ENCODE peak calls at places on chromosomes 4 and X, in six cellular contexts. One of them, this sample, is unnamed.

GRCh38 chr4:52197351-52197750 is 146.2 kb downstream of the SPATA18 start:
- DNase-seq in AG08396: no peak
- DNase-seq in KG1: no peak
- DNase-seq in EL: no peak
- DNase-seq in H7: no peak
- DNase-seq in stimulated activated CD4-positive, alpha-beta T cell treated with anti-CD3 and anti-CD28 coated beads, TNF-alpha, amount 100 ng/mL, for 48 hours: no peak
- DNase-seq in this sample: no peak

GRCh38 chrX:135295944-135296305 is 13.4 kb upstream of the ETDC start:
- DNase-seq in AG08396: no peak
- DNase-seq in KG1: no peak
- DNase-seq in EL: no peak
- DNase-seq in H7: no peak
- DNase-seq in stimulated activated CD4-positive, alpha-beta T cell treated with anti-CD3 and anti-CD28 coated beads, TNF-alpha, amount 100 ng/mL, for 48 hours: no peak
- DNase-seq in this sample: no peak

GRCh38 chr4:10879411-10880110 is 195.0 kb upstream of the CLNK start:
- DNase-seq in AG08396: no peak
- DNase-seq in KG1: no peak
- DNase-seq in EL: no peak
- DNase-seq in H7: no peak
- DNase-seq in stimulated activated CD4-positive, alpha-beta T cell treated with anti-CD3 and anti-CD28 coated beads, TNF-alpha, amount 100 ng/mL, for 48 hours: no peak
- DNase-seq in this sample: no peak

GRCh38 chrX:106751407-106751806 is 24.9 kb downstream of the RNF128 start:
- DNase-seq in AG08396: no peak
- DNase-seq in KG1: no peak
- DNase-seq in EL: no peak
- DNase-seq in H7: no peak
- DNase-seq in stimulated activated CD4-positive, alpha-beta T cell treated with anti-CD3 and anti-CD28 coated beads, TNF-alpha, amount 100 ng/mL, for 48 hours: no peak
- DNase-seq in this sample: no peak

GRCh38 chr4:123478859-123479345 is 82.3 kb downstream of the SPRY1 start:
- DNase-seq in AG08396: no peak
- DNase-seq in KG1: no peak
- DNase-seq in EL: peak
- DNase-seq in H7: no peak
- DNase-seq in stimulated activated CD4-positive, alpha-beta T cell treated with anti-CD3 and anti-CD28 coated beads, TNF-alpha, amount 100 ng/mL, for 48 hours: no peak
- DNase-seq in this sample: no peak

GRCh38 chr4:24470681-24471622 is 113.4 kb downstream of the DHX15 start:
- DNase-seq in AG08396: peak
- DNase-seq in KG1: no peak
- DNase-seq in EL: peak
- DNase-seq in H7: peak
- DNase-seq in stimulated activated CD4-positive, alpha-beta T cell treated with anti-CD3 and anti-CD28 coated beads, TNF-alpha, amount 100 ng/mL, for 48 hours: no peak
- DNase-seq in this sample: no peak

GRCh38 chr4:151921811-151922210 is 161.0 kb upstream of the GATB start:
- DNase-seq in AG08396: peak
- DNase-seq in KG1: no peak
- DNase-seq in EL: peak
- DNase-seq in H7: no peak
- DNase-seq in stimulated activated CD4-positive, alpha-beta T cell treated with anti-CD3 and anti-CD28 coated beads, TNF-alpha, amount 100 ng/mL, for 48 hours: no peak
- DNase-seq in this sample: no peak

GRCh38 chr4:78863254-78863869 is 75.9 kb downstream of the PAQR3 start:
- DNase-seq in AG08396: no peak
- DNase-seq in KG1: no peak
- DNase-seq in EL: no peak
- DNase-seq in H7: no peak
- DNase-seq in stimulated activated CD4-positive, alpha-beta T cell treated with anti-CD3 and anti-CD28 coated beads, TNF-alpha, amount 100 ng/mL, for 48 hours: no peak
- DNase-seq in this sample: no peak

This sample was measured in GM19239.